ENCODE peak calls at places on chromosomes 6 and 20, in eight cellular contexts. One of them, this sample, is unnamed.
A peak's percentile ranks its signal among the peaks of the same experiment; 100 is the strongest.

GRCh38 chr20:37935435-37935834 is 32.5 kb downstream of the VSTM2L start:
- DNase-seq in heart right ventricle: no peak
- DNase-seq in neural crest cell: no peak
- DNase-seq in cardiac muscle cell: peak; percentile 17
- DNase-seq in brain microvascular endothelial cell: peak; percentile 27
- DNase-seq in H9: no peak
- DNase-seq in breast epithelium: no peak
- DNase-seq in tibial artery: no peak
- DNase-seq in this sample: no peak

GRCh38 chr6:157148391-157149323 is 174.7 kb downstream of the TMEM242 start:
- DNase-seq in heart right ventricle: peak; percentile 59
- DNase-seq in neural crest cell: no peak
- DNase-seq in cardiac muscle cell: peak; percentile 95
- DNase-seq in brain microvascular endothelial cell: peak; percentile 97
- DNase-seq in H9: no peak
- DNase-seq in breast epithelium: peak; percentile 91
- DNase-seq in tibial artery: peak; percentile 88
- DNase-seq in this sample: no peak

GRCh38 chr20:18388860-18389259 is 78.0 kb downstream of the DZANK1 start:
- DNase-seq in heart right ventricle: no peak
- DNase-seq in neural crest cell: no peak
- DNase-seq in cardiac muscle cell: peak; percentile 75
- DNase-seq in brain microvascular endothelial cell: peak; percentile 76
- DNase-seq in H9: no peak
- DNase-seq in breast epithelium: no peak
- DNase-seq in tibial artery: no peak
- DNase-seq in this sample: no peak

GRCh38 chr6:80618953-80619352 is 512.5 kb downstream of the BCKDHB start:
- DNase-seq in heart right ventricle: no peak
- DNase-seq in neural crest cell: no peak
- DNase-seq in cardiac muscle cell: peak; percentile 50
- DNase-seq in brain microvascular endothelial cell: no peak
- DNase-seq in H9: no peak
- DNase-seq in breast epithelium: no peak
- DNase-seq in tibial artery: no peak
- DNase-seq in this sample: no peak

GRCh38 chr6:116528800-116529199 is 16.7 kb downstream of the TRAPPC3L start:
- DNase-seq in heart right ventricle: no peak
- DNase-seq in neural crest cell: no peak
- DNase-seq in cardiac muscle cell: peak; percentile 45
- DNase-seq in brain microvascular endothelial cell: no peak
- DNase-seq in H9: no peak
- DNase-seq in breast epithelium: no peak
- DNase-seq in tibial artery: no peak
- DNase-seq in this sample: no peak

GRCh38 chr6:170076466-170077165 is 214.3 kb downstream of the DLL1 start:
- DNase-seq in heart right ventricle: no peak
- DNase-seq in neural crest cell: no peak
- DNase-seq in cardiac muscle cell: no peak
- DNase-seq in brain microvascular endothelial cell: no peak
- DNase-seq in H9: peak; percentile 17
- DNase-seq in breast epithelium: no peak
- DNase-seq in tibial artery: no peak
- DNase-seq in this sample: no peak

GRCh38 chr20:54668271-54669053 is 193.1 kb downstream of the DOK5 start:
- DNase-seq in heart right ventricle: no peak
- DNase-seq in neural crest cell: peak; percentile 25
- DNase-seq in cardiac muscle cell: peak; percentile 39
- DNase-seq in brain microvascular endothelial cell: no peak
- DNase-seq in H9: peak; percentile 48
- DNase-seq in breast epithelium: no peak
- DNase-seq in tibial artery: no peak
- DNase-seq in this sample: peak; percentile 46

GRCh38 chr6:85372188-85372914 is 77.5 kb upstream of the NT5E start:
- DNase-seq in heart right ventricle: no peak
- DNase-seq in neural crest cell: no peak
- DNase-seq in cardiac muscle cell: peak; percentile 30
- DNase-seq in brain microvascular endothelial cell: no peak
- DNase-seq in H9: no peak
- DNase-seq in breast epithelium: no peak
- DNase-seq in tibial artery: no peak
- DNase-seq in this sample: no peak

GRCh38 chr6:3325210-3325609 is 66.5 kb downstream of the PSMG4 start:
- DNase-seq in heart right ventricle: no peak
- DNase-seq in neural crest cell: no peak
- DNase-seq in cardiac muscle cell: peak; percentile 67
- DNase-seq in brain microvascular endothelial cell: peak; percentile 63
- DNase-seq in H9: no peak
- DNase-seq in breast epithelium: peak; percentile 42
- DNase-seq in tibial artery: no peak
- DNase-seq in this sample: no peak

GRCh38 chr6:47352169-47352568 is 42.5 kb upstream of the TNFRSF21 start:
- DNase-seq in heart right ventricle: no peak
- DNase-seq in neural crest cell: no peak
- DNase-seq in cardiac muscle cell: peak; percentile 24
- DNase-seq in brain microvascular endothelial cell: peak; percentile 5
- DNase-seq in H9: no peak
- DNase-seq in breast epithelium: no peak
- DNase-seq in tibial artery: no peak
- DNase-seq in this sample: no peak

GRCh38 chr20:47118201-47118600 is 223.6 kb downstream of the EYA2 start:
- DNase-seq in heart right ventricle: no peak
- DNase-seq in neural crest cell: no peak
- DNase-seq in cardiac muscle cell: no peak
- DNase-seq in brain microvascular endothelial cell: no peak
- DNase-seq in H9: no peak
- DNase-seq in breast epithelium: no peak
- DNase-seq in tibial artery: no peak
- DNase-seq in this sample: no peak

GRCh38 chr6:138347840-138348239 is 29.9 kb upstream of the SMIM28 start:
- DNase-seq in heart right ventricle: no peak
- DNase-seq in neural crest cell: no peak
- DNase-seq in cardiac muscle cell: no peak
- DNase-seq in brain microvascular endothelial cell: no peak
- DNase-seq in H9: no peak
- DNase-seq in breast epithelium: no peak
- DNase-seq in tibial artery: no peak
- DNase-seq in this sample: no peak

GRCh38 chr6:108163267-108163643 is 2.6 kb upstream of the NR2E1 start:
- DNase-seq in heart right ventricle: no peak
- DNase-seq in neural crest cell: no peak
- DNase-seq in cardiac muscle cell: no peak
- DNase-seq in brain microvascular endothelial cell: no peak
- DNase-seq in H9: peak; percentile 57
- DNase-seq in breast epithelium: no peak
- DNase-seq in tibial artery: no peak
- DNase-seq in this sample: no peak

GRCh38 chr6:108161724-108162282 is 4.0 kb upstream of the NR2E1 start:
- DNase-seq in heart right ventricle: no peak
- DNase-seq in neural crest cell: no peak
- DNase-seq in cardiac muscle cell: no peak
- DNase-seq in brain microvascular endothelial cell: no peak
- DNase-seq in H9: no peak
- DNase-seq in breast epithelium: no peak
- DNase-seq in tibial artery: no peak
- DNase-seq in this sample: no peak

GRCh38 chr6:108164537-108164814 is 1.3 kb upstream of the NR2E1 start:
- DNase-seq in heart right ventricle: no peak
- DNase-seq in neural crest cell: no peak
- DNase-seq in cardiac muscle cell: no peak
- DNase-seq in brain microvascular endothelial cell: no peak
- DNase-seq in H9: no peak
- DNase-seq in breast epithelium: no peak
- DNase-seq in tibial artery: no peak
- DNase-seq in this sample: no peak

GRCh38 chr6:108164815-108165706 is 761 bp upstream of the NR2E1 start:
- DNase-seq in heart right ventricle: no peak
- DNase-seq in neural crest cell: no peak
- DNase-seq in cardiac muscle cell: no peak
- DNase-seq in brain microvascular endothelial cell: no peak
- DNase-seq in H9: peak; percentile 74
- DNase-seq in breast epithelium: no peak
- DNase-seq in tibial artery: no peak
- DNase-seq in this sample: peak; percentile 41

GRCh38 chr6:108163644-108164536 is 1.9 kb upstream of the NR2E1 start:
- DNase-seq in heart right ventricle: no peak
- DNase-seq in neural crest cell: no peak
- DNase-seq in cardiac muscle cell: no peak
- DNase-seq in brain microvascular endothelial cell: no peak
- DNase-seq in H9: peak; percentile 32
- DNase-seq in breast epithelium: no peak
- DNase-seq in tibial artery: no peak
- DNase-seq in this sample: no peak
- TF ChIP-seq CTCF in heart right ventricle: no peak
- TF ChIP-seq CTCF in neural crest cell: no peak
- TF ChIP-seq CTCF in cardiac muscle cell: no peak
- TF ChIP-seq CTCF in brain microvascular endothelial cell: no peak
- TF ChIP-seq CTCF in H9: no peak
- TF ChIP-seq CTCF in breast epithelium: no peak
- TF ChIP-seq CTCF in tibial artery: no peak
- TF ChIP-seq CTCF in this sample: no peak

GRCh38 chr6:89035252-89036106 is 45.1 kb upstream of the PNRC1 start:
- DNase-seq in heart right ventricle: peak; percentile 70
- DNase-seq in neural crest cell: no peak
- DNase-seq in cardiac muscle cell: peak; percentile 100
- DNase-seq in brain microvascular endothelial cell: peak; percentile 64
- DNase-seq in H9: no peak
- DNase-seq in breast epithelium: peak; percentile 93
- DNase-seq in tibial artery: peak; percentile 89
- DNase-seq in this sample: no peak

GRCh38 chr6:89028774-89029173 is 51.8 kb upstream of the PNRC1 start:
- DNase-seq in heart right ventricle: no peak
- DNase-seq in neural crest cell: no peak
- DNase-seq in cardiac muscle cell: no peak
- DNase-seq in brain microvascular endothelial cell: no peak
- DNase-seq in H9: no peak
- DNase-seq in breast epithelium: no peak
- DNase-seq in tibial artery: no peak
- DNase-seq in this sample: no peak

GRCh38 chr6:89034586-89035251 is 45.8 kb upstream of the PNRC1 start:
- DNase-seq in heart right ventricle: no peak
- DNase-seq in neural crest cell: no peak
- DNase-seq in cardiac muscle cell: peak; percentile 97
- DNase-seq in brain microvascular endothelial cell: no peak
- DNase-seq in H9: no peak
- DNase-seq in breast epithelium: peak; percentile 68
- DNase-seq in tibial artery: no peak
- DNase-seq in this sample: no peak

GRCh38 chr6:89037156-89037900 is 43.2 kb upstream of the PNRC1 start:
- DNase-seq in heart right ventricle: no peak
- DNase-seq in neural crest cell: no peak
- DNase-seq in cardiac muscle cell: peak; percentile 37
- DNase-seq in brain microvascular endothelial cell: no peak
- DNase-seq in H9: no peak
- DNase-seq in breast epithelium: no peak
- DNase-seq in tibial artery: no peak
- DNase-seq in this sample: no peak

DNA sequence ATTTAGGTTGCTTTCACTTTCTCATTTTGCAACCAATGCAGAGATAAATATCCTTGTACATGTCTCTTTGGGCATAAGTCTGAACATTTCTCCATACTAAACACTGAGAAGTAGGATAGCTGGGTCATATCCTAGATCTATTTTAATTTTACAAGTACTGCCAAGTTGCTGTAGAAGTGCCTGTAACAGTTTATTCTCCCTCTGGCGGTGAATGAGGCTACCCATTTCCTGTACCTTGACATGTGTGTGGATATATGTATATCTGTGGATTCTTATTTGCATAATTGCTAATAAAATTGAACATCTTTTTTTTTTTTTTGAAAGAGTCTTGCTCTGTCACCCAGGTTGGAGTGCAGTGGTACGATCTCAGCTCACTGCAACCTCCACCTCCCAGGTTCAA is 48.0 kb upstream of the PNRC1 start:
- DNase-seq in heart right ventricle: no peak
- DNase-seq in neural crest cell: no peak
- DNase-seq in cardiac muscle cell: peak; percentile 56
- DNase-seq in brain microvascular endothelial cell: no peak
- DNase-seq in H9: no peak
- DNase-seq in breast epithelium: no peak
- DNase-seq in tibial artery: no peak
- DNase-seq in this sample: no peak
- TF ChIP-seq CTCF in heart right ventricle: peak; percentile 40
- TF ChIP-seq CTCF in neural crest cell: no peak
- TF ChIP-seq CTCF in cardiac muscle cell: peak; percentile 23
- TF ChIP-seq CTCF in brain microvascular endothelial cell: no peak
- TF ChIP-seq CTCF in H9: no peak
- TF ChIP-seq CTCF in breast epithelium: no peak
- TF ChIP-seq CTCF in tibial artery: peak; percentile 35
- TF ChIP-seq CTCF in this sample: no peak

GRCh38 chr6:48447251-48447650 is 336.3 kb upstream of the PTCHD4 start:
- DNase-seq in heart right ventricle: no peak
- DNase-seq in neural crest cell: no peak
- DNase-seq in cardiac muscle cell: no peak
- DNase-seq in brain microvascular endothelial cell: no peak
- DNase-seq in H9: no peak
- DNase-seq in breast epithelium: no peak
- DNase-seq in tibial artery: no peak
- DNase-seq in this sample: no peak

GRCh38 chr6:48449002-48449401 is 338.0 kb upstream of the PTCHD4 start:
- DNase-seq in heart right ventricle: no peak
- DNase-seq in neural crest cell: no peak
- DNase-seq in cardiac muscle cell: peak; percentile 34
- DNase-seq in brain microvascular endothelial cell: no peak
- DNase-seq in H9: no peak
- DNase-seq in breast epithelium: no peak
- DNase-seq in tibial artery: no peak
- DNase-seq in this sample: no peak
- TF ChIP-seq CTCF in heart right ventricle: no peak
- TF ChIP-seq CTCF in neural crest cell: no peak
- TF ChIP-seq CTCF in cardiac muscle cell: peak; percentile 23
- TF ChIP-seq CTCF in brain microvascular endothelial cell: peak; percentile 30
- TF ChIP-seq CTCF in H9: no peak
- TF ChIP-seq CTCF in breast epithelium: no peak
- TF ChIP-seq CTCF in tibial artery: no peak
- TF ChIP-seq CTCF in this sample: no peak

DNA sequence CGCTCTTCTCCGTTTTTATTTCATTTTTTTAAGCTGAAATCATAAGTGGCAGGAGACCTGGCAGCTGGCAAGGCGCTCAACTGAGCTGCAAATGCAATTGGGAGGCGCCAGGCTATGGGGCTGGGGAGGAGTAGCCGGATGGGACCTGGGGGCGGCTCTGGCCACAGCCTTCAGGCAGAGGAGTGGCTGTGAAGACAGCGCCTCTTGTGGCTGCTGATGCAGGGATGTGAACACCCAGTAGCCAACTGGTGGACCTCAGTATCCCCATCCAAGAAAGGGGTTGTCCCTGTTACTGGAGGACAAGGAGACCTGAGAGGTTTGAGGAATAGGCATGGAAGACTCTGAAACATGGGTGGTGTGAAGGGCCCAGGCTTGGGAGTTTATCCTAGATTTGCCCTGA is 12.6 kb downstream of the KCNK17 start:
- DNase-seq in heart right ventricle: no peak
- DNase-seq in neural crest cell: peak; percentile 6
- DNase-seq in cardiac muscle cell: no peak
- DNase-seq in brain microvascular endothelial cell: no peak
- DNase-seq in H9: peak; percentile 88
- DNase-seq in breast epithelium: no peak
- DNase-seq in tibial artery: no peak
- DNase-seq in this sample: peak; percentile 45
- TF ChIP-seq CTCF in heart right ventricle: peak; percentile 35
- TF ChIP-seq CTCF in neural crest cell: peak; percentile 42
- TF ChIP-seq CTCF in cardiac muscle cell: peak; percentile 34
- TF ChIP-seq CTCF in brain microvascular endothelial cell: peak; percentile 61
- TF ChIP-seq CTCF in H9: peak; percentile 91
- TF ChIP-seq CTCF in breast epithelium: no peak
- TF ChIP-seq CTCF in tibial artery: no peak
- TF ChIP-seq CTCF in this sample: peak; percentile 42

This sample was measured in nephron progenitor cell.